ENCODE peak calls at places on chromosomes 1 and 21, in ten cellular contexts. H, G, Q, X, E, U, P, J, V and I are unnamed samples.

GRCh38 chr1:38670544-38671122 is 188.9 kb downstream of the RRAGC start:
- DNase-seq in H (no peak), P (no peak), Q (no peak), G (no peak), E (no peak), J (no peak), V (no peak), X (no peak), U (no peak), I (no peak)

GRCh38 chr1:93042134-93042821 is 36.8 kb upstream of the MTF2 start:
- DNase-seq in P (no peak), J (no peak), G (peak), Q (no peak), X (peak), V (no peak), H (no peak), E (peak), U (no peak), I (no peak)

GRCh38 chr1:198497326-198498220 is 42.9 kb downstream of the ATP6V1G3 start:
- DNase-seq in Q (no peak), E (no peak), J (no peak), X (no peak), P (no peak), G (no peak), H (no peak), U (no peak), V (no peak), I (no peak)

GRCh38 chr1:37958690-37959089 is 11.8 kb upstream of the INPP5B start:
- DNase-seq in H (no peak), V (no peak), P (no peak), E (no peak), G (no peak), U (peak), J (no peak), X (no peak), Q (no peak), I (peak)

GRCh38 chr1:20494609-20495311 is 8.8 kb upstream of the CAMK2N1 start:
- DNase-seq in X (no peak), G (no peak), J (no peak), E (no peak), H (no peak), P (no peak), Q (no peak), U (peak), V (no peak), I (peak)

GRCh38 chr1:201624741-201625646 is 86.1 kb downstream of the NAV1 start:
- DNase-seq in E (no peak), Q (no peak), H (no peak), J (no peak), X (no peak), U (peak), G (no peak), V (no peak), P (no peak), I (no peak)

GRCh38 chr1:37797750-37798345 is 4.2 kb downstream of the MANEAL start:
- DNase-seq in X (no peak), V (no peak), P (no peak), Q (no peak), E (no peak), G (no peak), H (no peak), J (no peak), U (no peak), I (no peak)

GRCh38 chr21:17455451-17455850 is 57.4 kb upstream of the CXADR start:
- DNase-seq in J (no peak), E (no peak), V (no peak), Q (no peak), U (no peak), G (no peak), P (no peak), H (no peak), X (no peak), I (no peak)

GRCh38 chr1:28392027-28392652 is 22.6 kb downstream of the PHACTR4 start:
- DNase-seq in U (peak), H (no peak), X (no peak), Q (no peak), V (no peak), J (no peak), G (no peak), E (no peak), P (no peak), I (no peak)

GRCh38 chr1:116408803-116409720 is 36.0 kb downstream of the ATP1A1 start:
- DNase-seq in H (no peak), E (no peak), V (no peak), X (no peak), P (no peak), J (no peak), G (no peak), U (no peak), Q (no peak), I (no peak)

GRCh38 chr1:206851611-206852010 is 13.8 kb upstream of the IL20 start:
- DNase-seq in X (no peak), H (no peak), G (no peak), Q (no peak), U (peak), P (no peak), J (no peak), V (no peak), E (no peak), I (no peak)

GRCh38 chr1:23889074-23889473 is 21.0 kb upstream of the FUCA1 start:
- DNase-seq in J (no peak), G (no peak), X (no peak), U (no peak), P (no peak), E (no peak), V (no peak), Q (no peak), H (no peak), I (no peak)

GRCh38 chr1:212503714-212504113 is 71.0 kb downstream of the NENF start:
- DNase-seq in G (no peak), U (no peak), V (no peak), E (no peak), Q (no peak), X (no peak), J (no peak), H (no peak), P (no peak), I (no peak)

GRCh38 chr21:44285547-44285992 is at the start of gene AIRE:
- DNase-seq in V (no peak), E (no peak), U (no peak), Q (no peak), X (no peak), P (no peak), H (no peak), G (no peak), J (no peak), I (no peak)

GRCh38 chr21:42533306-42533962 is 19.8 kb downstream of the SLC37A1 start:
- DNase-seq in V (no peak), P (no peak), E (no peak), G (no peak), Q (no peak), H (no peak), X (no peak), U (no peak), J (no peak), I (no peak)

GRCh38 chr1:25676488-25676887 is 59.9 kb downstream of the MAN1C1 start:
- DNase-seq in G (peak), H (no peak), E (peak), P (no peak), V (no peak), X (no peak), J (no peak), U (no peak), Q (peak), I (no peak)

GRCh38 chr1:31708324-31708723 is 4.5 kb upstream of the COL16A1 start:
- DNase-seq in P (no peak), X (no peak), G (no peak), U (no peak), J (no peak), E (no peak), V (no peak), Q (no peak), H (no peak), I (no peak)

GRCh38 chr21:29105218-29105617 is 25.2 kb upstream of the MAP3K7CL start:
- DNase-seq in P (no peak), X (no peak), Q (no peak), U (peak), H (no peak), E (no peak), G (no peak), V (no peak), J (no peak), I (peak)

GRCh38 chr1:30101477-30102227 is 621.7 kb downstream of the MATN1 start:
- DNase-seq in E (no peak), Q (no peak), G (no peak), P (no peak), X (no peak), J (no peak), H (no peak), V (peak), U (no peak), I (no peak)

GRCh38 chr1:1079408-1080121 is 5.5 kb upstream of the RNF223 start:
- DNase-seq in U (peak), Q (peak), P (peak), E (no peak), J (peak), X (peak), G (no peak), H (no peak), V (peak), I (peak)